ENCODE peak calls at places on chromosomes 11 and 22, in ten cellular contexts. N, Z, Q, G, F, L, M, O, U and K are unnamed samples.

GRCh38 chr11:58577441-58578135 is 1.3 kb upstream of the ZFP91 start:
- DNase-seq in O (peak), Z (no peak), U (peak), N (peak), G (peak), L (peak), M (peak), Q (no peak), F (peak), K (peak)

GRCh38 chr22:11627436-11627797 is 3900.6 kb upstream of the OR11H1 start:
- DNase-seq in O (no peak), M (no peak), G (no peak), Z (no peak), Q (no peak), F (no peak), L (no peak), N (peak), U (no peak), K (no peak)

GRCh38 chr22:38505595-38506117 is 455 bp downstream of the DDX17 start:
- DNase-seq in L (peak), O (peak), U (peak), F (peak), Q (peak), G (peak), Z (no peak), M (peak), N (peak), K (peak)

GRCh38 chr11:10413268-10413667 is 41.8 kb upstream of the AMPD3 start:
- DNase-seq in Z (no peak), M (peak), G (no peak), Q (no peak), U (peak), L (no peak), O (peak), N (no peak), F (no peak), K (peak)

GRCh38 chr11:110972640-110973039 is 260.4 kb upstream of the ARHGAP20 start:
- DNase-seq in N (no peak), G (peak), F (no peak), Z (no peak), Q (no peak), M (peak), O (no peak), U (no peak), L (peak), K (peak)

GRCh38 chr11:78228467-78228866 is 39.7 kb downstream of the USP35 start:
- DNase-seq in N (no peak), M (peak), Q (peak), Z (peak), F (peak), O (no peak), L (peak), U (peak), G (peak), K (peak)

GRCh38 chr22:33083212-33083611 is 25.0 kb upstream of the SYN3 start:
- DNase-seq in U (no peak), O (no peak), Q (no peak), G (no peak), Z (no peak), M (no peak), F (no peak), L (no peak), N (no peak), K (no peak)

GRCh38 chr11:132973686-132974085 is 558.6 kb downstream of the OPCML start:
- DNase-seq in G (no peak), U (no peak), Z (no peak), Q (no peak), F (no peak), L (no peak), M (no peak), N (no peak), O (no peak), K (no peak)

GRCh38 chr11:13126430-13126829 is 117.3 kb downstream of the RASSF10 start:
- DNase-seq in L (peak), M (no peak), G (peak), N (no peak), Z (no peak), F (no peak), O (no peak), U (no peak), Q (peak), K (peak)

GRCh38 chr11:46521947-46522681 is 71.7 kb downstream of the AMBRA1 start:
- DNase-seq in U (no peak), F (no peak), Z (no peak), L (peak), G (no peak), M (no peak), O (no peak), N (no peak), Q (no peak), K (peak)

GRCh38 chr11:57763568-57763967 is 2.0 kb downstream of the CTNND1 start:
- DNase-seq in L (peak), U (peak), Q (peak), O (no peak), N (no peak), F (peak), G (peak), Z (no peak), M (no peak), K (peak)

GRCh38 chr11:62787005-62787759 is at the start of gene TMEM179B:
- DNase-seq in N (peak), U (peak), L (peak), G (peak), O (peak), Q (peak), Z (peak), F (peak), M (peak), K (peak)

GRCh38 chr11:132632641-132633124 is 899.6 kb downstream of the OPCML start:
- DNase-seq in F (no peak), N (no peak), G (peak), L (peak), U (no peak), Z (no peak), O (no peak), M (no peak), Q (no peak), K (peak)

GRCh38 chr22:33539902-33540751 is 380.1 kb downstream of the LARGE1 start:
- DNase-seq in G (no peak), L (no peak), U (no peak), Z (no peak), M (no peak), Q (peak), O (peak), N (peak), F (no peak), K (peak)

GRCh38 chr11:71548120-71548519 is at the start of gene KRTAP5-9:
- DNase-seq in L (no peak), Q (no peak), Z (no peak), G (no peak), O (no peak), U (no peak), M (no peak), N (peak), F (no peak), K (no peak)

GRCh38 chr22:42799462-42800405 is 57.3 kb downstream of the ARFGAP3 start:
- DNase-seq in Z (peak), U (no peak), M (no peak), G (no peak), N (no peak), L (no peak), O (no peak), Q (no peak), F (no peak), K (no peak)

GRCh38 chr11:57597971-57598830 is 716 bp downstream of the SERPING1 start:
- DNase-seq in G (no peak), F (peak), N (peak), L (peak), M (peak), O (peak), U (peak), Q (no peak), Z (peak), K (no peak)

GRCh38 chr11:95596011-95596489 is 193.5 kb downstream of the FAM76B start:
- DNase-seq in Z (no peak), F (no peak), U (peak), G (no peak), Q (no peak), L (peak), O (no peak), N (no peak), M (no peak), K (peak)

GRCh38 chr22:46501701-46502100 is 35.7 kb downstream of the CELSR1 start:
- DNase-seq in M (no peak), G (peak), U (no peak), Z (no peak), L (peak), F (no peak), O (no peak), Q (no peak), N (no peak), K (peak)

GRCh38 chr22:39241632-39242388 is 3.0 kb downstream of the PDGFB start:
- DNase-seq in G (no peak), Q (no peak), U (no peak), M (no peak), L (no peak), F (no peak), O (no peak), N (no peak), Z (no peak), K (no peak)

GRCh38 chr11:11843233-11843632 is 1.5 kb downstream of the USP47 start:
- DNase-seq in G (peak), L (peak), Q (peak), Z (no peak), F (peak), O (no peak), N (no peak), U (peak), M (no peak), K (peak)

GRCh38 chr11:104771782-104772181 is 126.5 kb downstream of the CASP12 start:
- DNase-seq in L (peak), G (no peak), M (no peak), O (no peak), F (no peak), Z (no peak), Q (no peak), U (no peak), N (no peak), K (no peak)

GRCh38 chr11:69130586-69131566 is 24.9 kb upstream of the SMIM38 start:
- DNase-seq in N (peak), Q (no peak), F (no peak), L (no peak), Z (peak), M (no peak), U (no peak), O (no peak), G (no peak), K (no peak)

GRCh38 chr11:85626496-85626895 is 648 bp downstream of the DLG2 start:
- DNase-seq in O (no peak), G (no peak), U (peak), N (no peak), F (no peak), L (no peak), M (no peak), Z (no peak), Q (no peak), K (no peak)

GRCh38 chr11:132114185-132114584 is 743.8 kb downstream of the NTM start:
- DNase-seq in U (peak), M (no peak), Z (peak), G (no peak), N (no peak), L (no peak), F (peak), O (peak), Q (no peak), K (no peak)

GRCh38 chr11:71153005-71153395 is 99.4 kb downstream of the SHANK2 start:
- DNase-seq in G (peak), L (no peak), O (no peak), M (no peak), U (no peak), Z (peak), N (peak), Q (peak), F (no peak), K (no peak)

GRCh38 chr22:38751422-38752346 is 4.1 kb downstream of the SUN2 start:
- DNase-seq in Q (no peak), O (peak), L (no peak), M (peak), N (peak), F (no peak), Z (no peak), U (no peak), G (peak), K (no peak)

GRCh38 chr22:22168190-22168940 is 76.2 kb upstream of the VPREB1 start:
- DNase-seq in Q (peak), Z (peak), L (peak), F (peak), G (no peak), M (no peak), U (no peak), O (no peak), N (no peak), K (no peak)

GRCh38 chr11:81870066-81870412 is 863.6 kb downstream of the FAM181B start:
- DNase-seq in L (no peak), Z (no peak), O (no peak), N (no peak), F (no peak), Q (no peak), U (no peak), G (no peak), M (no peak), K (no peak)
- H3K4me3 ChIP-seq in L (no peak), Z (no peak), O (no peak), N (no peak), F (no peak), Q (no peak), U (no peak), G (no peak), M (no peak), K (no peak)

GRCh38 chr22:44519895-44520294 is 21.9 kb upstream of the RTL6 start:
- DNase-seq in F (no peak), M (no peak), L (no peak), G (no peak), Q (no peak), U (peak), O (no peak), Z (no peak), N (no peak), K (no peak)
- H3K27ac ChIP-seq in F (no peak), M (no peak), L (no peak), G (no peak), Q (no peak), U (peak), O (no peak), Z (no peak), N (no peak), K (no peak)

DNA sequence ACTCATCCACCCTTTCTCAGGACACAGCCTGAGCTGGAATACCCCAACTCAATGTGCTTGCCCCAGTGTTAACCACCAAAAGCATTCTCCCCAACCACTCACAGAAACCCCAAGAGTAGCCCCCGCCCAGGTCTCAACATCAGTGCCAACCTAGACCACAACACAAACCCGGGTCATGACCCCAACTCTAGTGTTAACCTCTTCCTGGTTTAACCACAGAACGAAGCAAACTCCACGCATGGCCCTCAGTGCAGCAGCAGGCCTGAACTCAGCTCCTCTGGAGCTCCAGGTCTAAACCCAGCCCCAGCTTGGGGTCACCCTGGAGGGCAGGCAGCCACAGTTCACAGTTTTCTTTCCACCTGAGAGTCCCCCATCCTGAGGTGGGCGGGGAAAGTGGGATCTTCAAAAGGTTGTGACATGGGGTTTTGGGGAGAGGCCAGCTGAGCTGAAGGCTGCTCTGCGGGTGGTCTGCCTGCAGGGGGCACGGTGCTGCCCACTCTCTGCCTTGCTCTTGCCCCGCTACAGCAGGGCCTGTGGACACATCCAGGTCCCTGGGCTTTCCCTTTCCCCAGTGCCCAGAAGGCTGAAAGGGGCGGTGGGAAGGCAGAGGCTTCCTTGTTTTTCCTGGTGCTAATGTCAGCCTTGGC is 37.9 kb downstream of the NECTIN1 start:
- DNase-seq in Z (no peak), Q (no peak), L (no peak), F (peak), M (no peak), O (no peak), U (no peak), N (no peak), G (no peak), K (no peak)
- TF ChIP-seq CTCF in Z (peak), Q (no peak), L (no peak), F (peak), M (no peak), O (no peak), U (peak), N (no peak), G (no peak), K (peak)

GRCh38 chr22:36455571-36456458 is 25.6 kb downstream of the TXN2 start:
- DNase-seq in O (peak), L (no peak), N (no peak), U (no peak), F (no peak), Q (no peak), Z (no peak), G (peak), M (no peak), K (no peak)
- H3K4me3 ChIP-seq in O (peak), L (no peak), N (no peak), U (no peak), F (peak), Q (peak), Z (peak), G (peak), M (no peak), K (no peak)

GRCh38 chr22:28440517-28441366 is 238.9 kb downstream of the TTC28 start:
- DNase-seq in N (no peak), G (no peak), F (no peak), O (no peak), U (no peak), M (no peak), Q (no peak), Z (no peak), L (peak), K (peak)
- H3K27ac ChIP-seq in N (no peak), G (no peak), F (no peak), O (peak), U (peak), M (no peak), Q (no peak), Z (no peak), L (no peak), K (no peak)